ENCODE peak calls at places on chromosomes 1 and 21, in nine cellular contexts. V is iPS DF 6.9, N is tibial artery, W is small intestine, Z is tibial nerve, H is IMR-90, X is esophagus squamous epithelium, U is A549, I is colonic mucosa. Q is an unnamed sample. For H3K4me1, the result is how much of the 10 kb centered on the place peaks cover.

GRCh38 chr1:232509570-232509969 is 120.4 kb downstream of the SIPA1L2 start:
- DNase-seq in V (no peak), N (no peak), W (no peak), Z (no peak), H (peak), X (no peak), U (no peak), I (no peak), Q (no peak)

GRCh38 chr1:115336741-115337140 is 1.3 kb downstream of the NGF start:
- DNase-seq in V (no peak), N (no peak), W (no peak), Z (no peak), H (no peak), X (no peak), U (no peak), I (no peak), Q (no peak)

GRCh38 chr21:36699026-36699545 is at the start of gene SIM2:
- DNase-seq in V (no peak), N (no peak), W (no peak), Z (no peak), H (peak), X (no peak), U (no peak), I (no peak), Q (no peak)

GRCh38 chr1:3978928-3979325 is 78.9 kb upstream of the C1orf174 start:
- DNase-seq in V (no peak), N (no peak), W (no peak), Z (no peak), H (no peak), X (no peak), U (no peak), I (no peak), Q (no peak)

GRCh38 chr1:25932321-25932720 is 26.1 kb upstream of the STMN1 start:
- DNase-seq in V (no peak), N (no peak), W (peak), Z (no peak), H (no peak), X (no peak), U (no peak), I (no peak), Q (no peak)

GRCh38 chr1:76668046-76668445 is 199.2 kb upstream of the ST6GALNAC5 start:
- DNase-seq in V (no peak), N (no peak), W (no peak), Z (no peak), H (no peak), X (no peak), U (no peak), I (no peak), Q (no peak)

GRCh38 chr1:36008546-36009197 is 75.2 kb upstream of the TEKT2 start:
- DNase-seq in V (no peak), N (no peak), W (no peak), Z (no peak), H (peak), X (no peak), U (peak), I (no peak), Q (no peak)

GRCh38 chr1:39269791-39270342 is 65.4 kb downstream of the MACF1 start:
- DNase-seq in V (no peak), N (no peak), W (no peak), Z (no peak), H (peak), X (no peak), U (no peak), I (no peak), Q (no peak)

GRCh38 chr1:34175737-34176136 is 970 bp upstream of the C1orf94 start:
- DNase-seq in V (no peak), N (no peak), W (no peak), Z (no peak), H (no peak), X (no peak), U (no peak), I (no peak), Q (no peak)

GRCh38 chr1:74652711-74653131 is 20.9 kb downstream of the ERICH3 start:
- DNase-seq in V (no peak), N (no peak), W (no peak), Z (no peak), H (peak), X (no peak), U (no peak), I (no peak), Q (no peak)

GRCh38 chr1:114345930-114346479 is 165.0 kb downstream of the TRIM33 start:
- DNase-seq in V (no peak), N (peak), W (no peak), Z (no peak), H (no peak), X (no peak), U (peak), I (peak), Q (no peak)

GRCh38 chr1:55827350-55827749 is 612.2 kb upstream of the USP24 start:
- DNase-seq in V (no peak), N (no peak), W (no peak), Z (no peak), H (peak), X (no peak), U (no peak), I (peak), Q (no peak)

GRCh38 chr1:113118266-113118665 is 45.3 kb downstream of the LRIG2 start:
- DNase-seq in V (no peak), N (no peak), W (no peak), Z (no peak), H (peak), X (no peak), U (no peak), I (no peak), Q (no peak)

GRCh38 chr1:43288785-43289466 is 3.5 kb upstream of the C1orf210 start:
- DNase-seq in V (no peak), N (no peak), W (no peak), Z (no peak), H (no peak), X (no peak), U (no peak), I (no peak), Q (no peak)

GRCh38 chr1:18954270-18955071 is 2.0 kb downstream of the IFFO2 start:
- DNase-seq in V (no peak), N (no peak), W (no peak), Z (no peak), H (no peak), X (no peak), U (no peak), I (no peak), Q (no peak)

GRCh38 chr21:38165466-38166213 is 91.2 kb upstream of the KCNJ15 start:
- DNase-seq in V (no peak), N (no peak), W (no peak), Z (no peak), H (peak), X (no peak), U (no peak), I (no peak), Q (no peak)

GRCh38 chr1:56028879-56029278 is 550.5 kb downstream of the PLPP3 start:
- DNase-seq in V (no peak), N (no peak), W (peak), Z (no peak), H (no peak), X (no peak), U (no peak), I (no peak), Q (no peak)

GRCh38 chr1:117661027-117661426 is 55.2 kb downstream of the TENT5C start:
- DNase-seq in V (no peak), N (no peak), W (peak), Z (no peak), H (no peak), X (no peak), U (no peak), I (no peak), Q (peak)

GRCh38 chr1:185739967-185740366 is 5.8 kb downstream of the HMCN1 start:
- DNase-seq in V (no peak), N (no peak), W (no peak), Z (no peak), H (no peak), X (no peak), U (no peak), I (no peak), Q (no peak)

GRCh38 chr1:6820899-6821298 is 35.6 kb downstream of the CAMTA1 start:
- DNase-seq in V (no peak), N (no peak), W (no peak), Z (no peak), H (no peak), X (no peak), U (no peak), I (no peak), Q (no peak)

GRCh38 chr1:108863984-108864383 is 7.1 kb upstream of the AKNAD1 start:
- DNase-seq in V (no peak), N (no peak), W (no peak), Z (no peak), H (no peak), X (no peak), U (no peak), I (no peak), Q (no peak)

GRCh38 chr1:89148259-89148658 is 22.3 kb upstream of the GBP2 start:
- DNase-seq in V (no peak), N (no peak), W (no peak), Z (no peak), H (no peak), X (no peak), U (no peak), I (no peak), Q (no peak)

GRCh38 chr1:42681771-42682483 is at the start of gene YBX1:
- DNase-seq in V (peak), N (peak), W (peak), Z (peak), H (peak), X (peak), U (peak), I (peak), Q (peak)

GRCh38 chr21:32336711-32337110 is 38.1 kb downstream of the MRAP start:
- DNase-seq in V (no peak), N (no peak), W (no peak), Z (no peak), H (peak), X (no peak), U (no peak), I (no peak), Q (no peak)

GRCh38 chr1:39335278-39335677 is 130.8 kb downstream of the MACF1 start:
- DNase-seq in V (no peak), N (no peak), W (no peak), Z (no peak), H (no peak), X (no peak), U (no peak), I (no peak), Q (no peak)

GRCh38 chr1:94792473-94792875 is 27.7 kb upstream of the SLC44A3 start:
- DNase-seq in V (no peak), N (no peak), W (no peak), Z (no peak), H (peak), X (no peak), U (no peak), I (no peak), Q (no peak)

GRCh38 chr21:42214921-42215320 is 4.0 kb upstream of the ABCG1 start:
- DNase-seq in V (no peak), N (no peak), W (no peak), Z (no peak), H (no peak), X (no peak), U (no peak), I (no peak), Q (no peak)

GRCh38 chr1:16091296-16091695 is 17.8 kb upstream of the FAM131C start:
- DNase-seq in V (no peak), N (no peak), W (no peak), Z (no peak), H (no peak), X (no peak), U (no peak), I (no peak), Q (no peak)

DNA sequence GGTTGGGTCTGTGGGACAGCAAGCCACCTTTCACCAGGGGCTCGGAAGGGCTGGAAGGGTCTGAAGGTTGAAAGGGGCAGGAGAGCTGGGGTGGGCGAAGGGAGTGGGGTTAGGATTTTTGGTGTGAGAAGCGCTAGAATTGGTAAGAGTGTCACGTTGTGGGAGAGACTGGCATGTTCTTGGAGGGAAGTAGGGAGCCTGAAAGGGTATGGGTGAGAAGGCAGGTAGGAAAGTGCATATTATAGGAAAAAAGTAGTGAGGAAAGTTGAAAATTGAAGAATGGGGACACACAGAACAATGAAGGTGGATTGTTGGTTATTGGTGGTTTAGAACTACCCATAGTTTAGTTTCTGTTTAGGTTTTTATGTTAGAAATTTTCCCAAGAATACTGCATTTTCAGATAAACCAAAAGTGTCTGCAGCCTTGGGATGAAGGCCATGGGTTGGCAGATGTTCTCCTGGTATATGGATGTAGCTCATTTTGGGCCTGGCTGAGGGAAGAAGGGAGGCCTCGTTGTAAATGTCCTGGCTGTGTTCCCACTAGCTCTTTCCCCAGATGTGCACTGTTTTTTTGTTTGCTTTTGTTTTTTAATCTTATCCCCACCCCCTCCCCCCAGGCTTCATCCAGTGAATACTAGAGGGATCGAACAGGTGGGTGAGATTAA is 1.2 kb downstream of the LRRC42 start:
- DNase-seq in V (no peak), N (no peak), W (no peak), Z (no peak), H (no peak), X (no peak), U (no peak), I (no peak), Q (no peak)
- H3K27ac ChIP-seq in V (no peak), N (peak), W (no peak), Z (peak), H (peak), X (peak), U (peak), I (no peak), Q (no peak)

GRCh38 chr1:234914606-234915290 is 213.9 kb downstream of the TOMM20 start:
- DNase-seq in V (no peak), N (no peak), W (no peak), Z (no peak), H (no peak), X (no peak), U (no peak), I (no peak), Q (no peak)
- H3K4me1 ChIP-seq in V (under half), N (half or more), W (under half), Z (under half), H (under half), X (under half), U (under half), I (under half), Q (under half)

DNA sequence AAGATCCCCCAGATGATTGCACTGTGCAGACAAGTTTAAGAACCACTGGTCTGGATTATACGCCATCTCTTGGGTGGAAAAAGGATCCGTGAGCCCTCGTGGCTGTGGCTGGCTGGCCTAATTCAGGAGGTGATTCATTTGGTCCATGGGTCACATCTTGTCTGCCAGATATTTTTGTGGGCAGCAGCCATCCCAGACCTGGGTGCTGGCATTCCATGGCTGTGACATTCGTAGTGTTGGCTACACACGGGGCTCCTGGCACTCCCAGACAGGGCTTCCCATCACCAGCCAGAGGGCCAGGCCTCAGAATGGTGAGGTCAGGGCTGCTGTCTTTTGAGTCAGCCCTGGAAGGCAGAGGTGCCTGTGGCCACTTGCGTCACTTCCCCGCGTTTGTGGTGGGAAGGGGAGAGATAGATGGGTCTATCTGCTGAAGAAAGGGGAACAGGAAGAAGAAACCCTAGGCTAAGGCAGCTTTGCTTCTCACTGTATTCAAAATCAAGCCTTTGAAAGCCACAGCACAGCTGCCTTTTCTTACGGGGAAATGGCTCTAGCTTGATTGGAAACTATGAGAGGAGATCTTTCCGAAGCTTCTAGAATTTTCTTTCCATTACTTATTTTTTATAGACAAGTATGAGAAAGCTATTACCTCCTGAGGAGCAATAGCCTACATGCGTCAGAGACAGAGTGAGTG is 32.4 kb downstream of the EIF2D start:
- DNase-seq in V (no peak), N (peak), W (peak), Z (peak), H (peak), X (peak), U (no peak), I (peak), Q (peak)
- H3K4me3 ChIP-seq in V (no peak), N (no peak), W (no peak), Z (no peak), H (no peak), X (no peak), U (no peak), I (no peak), Q (peak)

DNA sequence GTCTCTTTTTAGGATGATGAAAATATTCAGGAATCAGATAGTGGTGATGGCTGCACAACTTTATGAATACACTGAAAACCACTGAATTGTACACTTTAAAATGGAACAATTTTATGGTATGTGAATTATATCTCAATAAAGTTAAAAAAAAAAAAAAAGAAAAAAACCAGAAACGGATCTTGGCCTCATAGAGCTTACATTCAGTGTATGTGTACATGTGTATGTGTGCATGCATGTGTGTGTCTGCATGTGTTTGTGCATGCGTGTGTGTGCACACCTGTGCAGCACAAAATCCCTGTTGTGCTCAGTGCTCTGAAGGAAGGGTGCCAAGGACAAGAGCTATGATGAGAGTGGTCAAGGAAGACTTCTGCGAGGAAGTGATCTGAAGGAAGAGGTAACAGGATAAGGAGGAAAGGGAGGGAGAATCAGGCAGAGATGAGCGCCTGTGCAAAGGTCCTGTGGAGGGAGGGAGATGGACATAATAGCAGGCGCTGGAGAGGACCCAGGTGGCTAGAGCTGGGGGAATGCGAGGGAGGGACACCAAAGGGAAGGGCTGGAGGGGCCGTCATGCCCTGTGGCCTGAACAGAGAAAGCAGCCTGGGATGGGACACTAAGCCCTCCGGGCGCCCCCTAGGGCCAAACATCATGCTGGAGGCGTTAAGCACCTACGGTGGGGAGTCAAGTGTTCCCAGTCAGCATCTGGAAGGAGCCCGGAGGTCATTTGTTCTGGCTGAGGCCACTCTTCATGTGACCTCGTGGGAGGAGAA is 25.2 kb downstream of the NKAIN1 start:
- DNase-seq in V (no peak), N (no peak), W (no peak), Z (no peak), H (no peak), X (no peak), U (no peak), I (no peak), Q (no peak)
- H3K27ac ChIP-seq in V (no peak), N (no peak), W (no peak), Z (no peak), H (no peak), X (no peak), U (no peak), I (no peak), Q (no peak)

GRCh38 chr1:2189459-2190425 is 4.8 kb downstream of the FAAP20 start:
- DNase-seq in V (no peak), N (peak), W (peak), Z (peak), H (peak), X (peak), U (peak), I (peak), Q (peak)
- H3K4me1 ChIP-seq in V (under half), N (under half), W (under half), Z (under half), H (under half), X (under half), U (under half), I (under half), Q (under half)

DNA sequence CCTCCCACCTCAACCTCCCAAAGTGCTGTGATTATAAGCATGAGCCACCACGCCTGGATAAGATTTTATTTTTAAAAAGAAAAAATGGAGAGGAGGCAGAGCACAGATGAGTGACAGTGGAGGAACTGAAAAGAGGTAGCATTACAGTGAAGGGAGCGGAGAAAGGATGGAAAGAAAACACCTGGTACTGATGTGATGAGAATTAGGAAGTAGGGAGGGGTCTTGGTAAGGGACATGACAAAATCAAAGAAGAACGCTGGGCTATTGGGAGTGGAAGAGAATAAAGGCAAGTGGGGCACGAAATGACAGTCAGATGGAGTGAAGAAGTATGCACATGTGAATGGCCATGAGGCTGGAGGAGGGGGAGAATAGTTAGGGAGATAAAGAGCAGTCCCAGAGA is 2.3 kb downstream of the FCRLA start:
- DNase-seq in V (no peak), N (no peak), W (no peak), Z (no peak), H (no peak), X (no peak), U (no peak), I (no peak), Q (no peak)
- H3K4me3 ChIP-seq in V (no peak), N (no peak), W (no peak), Z (no peak), H (no peak), X (no peak), U (no peak), I (no peak), Q (no peak)

DNA sequence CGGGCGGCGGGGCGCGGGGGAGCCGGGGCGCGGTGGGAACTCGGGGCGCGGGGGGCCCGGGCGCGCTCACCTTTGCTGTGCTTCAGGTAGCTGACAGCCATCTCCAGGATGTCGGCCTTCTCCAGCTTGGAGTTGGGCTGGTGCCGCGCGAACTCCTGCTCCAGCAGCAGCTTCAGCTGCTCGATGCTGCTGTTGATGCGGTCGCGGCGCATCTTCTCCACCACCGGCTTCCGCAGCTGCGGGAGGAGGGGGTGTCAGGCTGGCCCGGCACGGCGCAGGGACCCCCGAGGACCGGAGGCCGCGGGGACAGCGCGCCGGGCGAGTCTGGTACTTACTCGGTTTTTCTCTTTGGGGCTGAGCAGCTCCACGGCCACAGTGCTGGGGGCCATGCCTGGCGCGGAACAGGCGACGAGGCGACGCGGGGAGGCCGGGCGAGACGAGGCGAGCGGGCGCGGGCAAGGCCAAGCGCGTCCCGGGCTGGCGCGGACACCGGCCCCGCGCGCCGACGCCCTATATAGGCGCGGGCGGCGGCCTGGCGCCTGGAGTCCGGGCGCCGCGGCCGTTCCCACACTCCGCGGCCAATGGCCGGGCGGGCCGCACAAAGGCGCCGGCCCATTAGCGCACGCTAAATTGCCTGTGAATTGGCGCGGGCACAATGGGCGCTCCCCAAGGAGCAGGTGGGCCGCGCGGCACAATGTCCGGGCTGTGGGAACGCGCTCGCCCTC is at the start of gene HES5:
- DNase-seq in V (no peak), N (no peak), W (no peak), Z (no peak), H (no peak), X (no peak), U (no peak), I (peak), Q (no peak)
- H3K27ac ChIP-seq in V (no peak), N (peak), W (no peak), Z (no peak), H (no peak), X (peak), U (no peak), I (no peak), Q (peak)

Q was measured in effector memory CD4-positive, alpha-beta T cell.